ENCODE peak calls at places on chromosome X, in ten cellular contexts. H, A, U, L, S, D, J, B, E and T are unnamed samples.

GRCh38 chrX:151004085-151004484 is 20.9 kb downstream of the HMGB3 start:
- DNase-seq in H (no peak), A (peak), U (no peak), L (no peak), S (no peak), D (no peak), J (no peak), B (no peak), E (no peak), T (no peak)

GRCh38 chrX:133608406-133608805 is 193.1 kb upstream of the GPC4 start:
- DNase-seq in H (no peak), A (no peak), U (no peak), L (no peak), S (no peak), D (no peak), J (no peak), B (no peak), E (no peak), T (no peak)

GRCh38 chrX:150238656-150239382 is 124.3 kb upstream of the MAMLD1 start:
- DNase-seq in H (no peak), A (no peak), U (no peak), L (no peak), S (no peak), D (no peak), J (no peak), B (no peak), E (no peak), T (peak)

GRCh38 chrX:87583679-87584078 is 66.1 kb downstream of the KLHL4 start:
- DNase-seq in H (peak), A (peak), U (peak), L (peak), S (no peak), D (no peak), J (no peak), B (peak), E (peak), T (no peak)

GRCh38 chrX:40081679-40082068 is 16.1 kb downstream of the BCOR start:
- DNase-seq in H (no peak), A (no peak), U (no peak), L (no peak), S (no peak), D (no peak), J (no peak), B (no peak), E (no peak), T (no peak)

GRCh38 chrX:107747596-107748161 is 27.9 kb downstream of the TSC22D3 start:
- DNase-seq in H (no peak), A (no peak), U (no peak), L (no peak), S (peak), D (peak), J (no peak), B (peak), E (no peak), T (no peak)

GRCh38 chrX:67619253-67619652 is 75.4 kb downstream of the AR start:
- DNase-seq in H (no peak), A (no peak), U (no peak), L (no peak), S (peak), D (peak), J (no peak), B (no peak), E (no peak), T (no peak)

GRCh38 chrX:118062048-118062789 is 54.4 kb downstream of the KLHL13 start:
- DNase-seq in H (no peak), A (no peak), U (no peak), L (no peak), S (no peak), D (no peak), J (no peak), B (no peak), E (no peak), T (no peak)

GRCh38 chrX:44223150-44223549 is 120.3 kb downstream of the EFHC2 start:
- DNase-seq in H (no peak), A (no peak), U (peak), L (no peak), S (peak), D (peak), J (no peak), B (no peak), E (no peak), T (no peak)

GRCh38 chrX:39449352-39449751 is 648.1 kb downstream of the MID1IP1 start:
- DNase-seq in H (no peak), A (no peak), U (no peak), L (no peak), S (no peak), D (no peak), J (no peak), B (no peak), E (no peak), T (no peak)

DNA sequence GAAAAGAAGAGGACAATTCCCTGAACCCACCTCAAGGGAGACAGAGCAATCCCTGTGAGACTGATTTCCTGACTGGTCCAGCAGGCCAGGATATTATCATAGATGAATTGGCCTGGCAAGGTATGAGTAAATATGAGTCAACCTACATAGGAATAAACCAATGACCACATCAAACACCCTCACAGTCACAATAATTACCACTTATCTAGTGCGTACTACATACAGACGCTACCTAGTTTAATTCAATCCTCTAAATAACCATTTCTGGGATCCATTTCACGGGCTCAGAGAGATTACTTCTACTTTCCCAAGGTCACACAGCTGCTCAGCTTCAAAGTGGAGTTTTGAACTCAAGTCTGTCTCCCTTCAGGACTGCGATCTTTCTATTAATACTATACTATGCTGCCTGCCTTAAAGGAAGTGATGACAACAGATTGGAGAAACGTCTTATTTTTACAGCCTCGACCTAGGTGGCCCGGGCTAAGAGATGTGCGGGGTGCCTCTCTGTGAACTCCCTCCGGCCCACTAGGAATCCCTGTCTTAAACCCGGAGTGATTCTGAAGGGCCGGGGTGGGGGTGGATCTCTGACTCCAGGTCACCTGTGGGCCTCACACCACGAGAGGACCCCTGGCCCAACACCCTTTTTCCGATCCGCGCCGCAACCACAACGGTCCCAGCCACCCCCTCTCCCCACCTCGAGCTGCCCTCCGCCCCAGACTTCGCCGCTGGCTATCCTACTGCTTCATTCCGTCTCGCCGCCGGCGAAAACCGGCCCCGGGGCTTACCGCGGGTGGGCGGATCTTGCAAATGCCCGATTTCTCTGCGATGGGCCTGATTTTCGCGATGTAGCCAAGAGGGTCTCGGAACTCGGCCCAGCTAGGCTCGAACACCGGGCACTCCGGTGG is 800 bp downstream of the KDM5C start:
- DNase-seq in H (no peak), A (peak), U (no peak), L (peak), S (peak), D (peak), J (no peak), B (no peak), E (peak), T (no peak)
- H3K27ac ChIP-seq in H (peak), A (peak), U (peak), L (peak), S (peak), D (peak), J (peak), B (peak), E (peak), T (peak)

GRCh38 chrX:10112510-10112909 is 44.3 kb upstream of the CLCN4 start:
- DNase-seq in H (no peak), A (peak), U (no peak), L (no peak), S (no peak), D (no peak), J (no peak), B (no peak), E (peak), T (no peak)
- H3K27ac ChIP-seq in H (no peak), A (peak), U (no peak), L (no peak), S (no peak), D (no peak), J (no peak), B (no peak), E (peak), T (no peak)

GRCh38 chrX:1261285-1261684 is 7.3 kb upstream of the CSF2RA start:
- DNase-seq in H (no peak), A (no peak), U (no peak), L (no peak), S (no peak), D (no peak), J (no peak), B (no peak), E (no peak), T (no peak)

GRCh38 chrX:1264556-1264955 is 4.1 kb upstream of the CSF2RA start:
- DNase-seq in H (no peak), A (no peak), U (no peak), L (no peak), S (no peak), D (no peak), J (no peak), B (no peak), E (no peak), T (no peak)

GRCh38 chrX:1262369-1262768 is 6.2 kb upstream of the CSF2RA start:
- DNase-seq in H (no peak), A (no peak), U (no peak), L (no peak), S (no peak), D (no peak), J (no peak), B (no peak), E (no peak), T (no peak)

DNA sequence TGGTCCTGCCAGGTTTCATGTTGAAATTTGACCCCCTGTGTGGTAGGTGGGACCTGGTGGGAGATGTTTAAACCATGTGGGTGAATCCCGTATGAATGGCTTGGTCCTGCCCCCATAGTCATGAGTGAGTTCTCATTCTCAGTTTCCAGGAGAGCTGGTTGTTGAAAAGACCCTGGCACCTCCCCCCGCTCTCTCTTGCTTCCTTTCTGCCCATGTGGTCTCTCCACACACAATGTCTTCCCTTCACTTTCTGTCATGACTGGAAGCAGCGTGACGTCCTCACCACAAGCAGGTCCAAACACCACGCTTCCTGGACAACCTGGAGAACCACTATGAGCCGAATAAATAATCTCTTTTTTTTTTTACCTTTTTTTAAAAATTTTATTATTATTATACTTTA is 3.6 kb upstream of the CSF2RA start:
- DNase-seq in H (no peak), A (no peak), U (no peak), L (no peak), S (no peak), D (no peak), J (no peak), B (no peak), E (no peak), T (no peak)
- H3K27ac ChIP-seq in H (no peak), A (no peak), U (no peak), L (no peak), S (no peak), D (no peak), J (no peak), B (no peak), E (no peak), T (no peak)

DNA sequence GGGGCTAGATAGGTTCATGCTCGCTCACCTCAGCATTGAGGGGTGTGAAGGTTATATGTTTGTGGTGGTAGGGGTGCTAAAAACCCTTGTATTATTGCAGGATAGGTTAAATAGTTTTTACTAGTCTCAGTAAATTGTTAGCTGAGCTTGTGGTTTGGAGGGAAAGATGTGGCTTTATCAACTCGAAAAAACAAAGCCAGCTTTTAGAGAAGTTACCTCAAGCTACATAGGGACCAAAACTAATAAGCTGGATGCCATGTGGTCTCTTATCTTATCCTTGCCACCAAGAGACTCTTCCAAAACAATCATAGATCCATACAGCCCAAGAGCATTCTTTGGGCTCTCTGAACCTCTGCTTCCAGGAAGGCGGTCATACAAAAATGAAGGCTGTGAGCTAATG is 29.2 kb downstream of the MSN start:
- DNase-seq in H (no peak), A (peak), U (no peak), L (no peak), S (no peak), D (no peak), J (no peak), B (no peak), E (no peak), T (no peak)
- H3K27ac ChIP-seq in H (no peak), A (peak), U (peak), L (peak), S (no peak), D (no peak), J (peak), B (no peak), E (peak), T (peak)

DNA sequence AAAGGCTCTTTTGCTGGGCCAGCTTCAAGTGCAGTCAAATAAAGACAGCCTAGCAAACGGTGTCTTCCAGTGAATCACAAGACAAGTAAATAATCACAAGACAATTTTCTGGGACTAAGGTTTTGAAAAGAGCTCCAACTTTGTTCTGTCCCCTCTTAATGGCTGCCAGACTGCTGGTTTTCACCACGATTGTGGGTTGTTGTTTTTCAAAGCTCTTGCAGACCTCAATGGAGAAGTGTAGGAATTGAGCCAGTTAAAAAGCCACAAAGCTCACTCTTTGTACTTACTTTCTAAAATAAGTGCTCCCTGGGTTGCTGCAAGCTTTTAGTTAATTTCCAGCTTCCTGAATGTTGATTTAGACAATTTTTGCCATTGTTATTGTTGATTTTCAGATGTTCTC is 405.8 kb upstream of the HTR2C start:
- DNase-seq in H (no peak), A (no peak), U (no peak), L (no peak), S (no peak), D (no peak), J (no peak), B (no peak), E (no peak), T (no peak)
- H3K27ac ChIP-seq in H (no peak), A (no peak), U (no peak), L (no peak), S (no peak), D (no peak), J (no peak), B (no peak), E (no peak), T (no peak)

DNA sequence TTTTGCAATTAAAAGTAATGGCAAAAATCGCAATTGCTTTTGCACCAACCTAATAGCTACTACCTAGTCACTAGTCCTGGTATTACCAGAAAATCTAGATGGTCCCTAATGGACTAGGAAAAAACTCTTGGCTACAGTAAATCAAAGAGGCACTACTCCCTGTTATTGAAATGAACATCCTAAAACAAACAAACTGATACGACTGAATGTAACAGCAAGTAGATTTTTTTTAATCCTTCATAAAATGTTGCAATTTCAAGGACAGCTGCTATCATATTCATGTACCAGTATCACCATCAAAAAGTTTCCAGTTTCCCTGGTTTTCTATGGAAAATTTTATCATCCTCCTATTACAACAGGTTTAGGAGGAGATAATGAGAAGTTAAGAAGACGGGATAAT is 95.0 kb upstream of the SMIM10 start:
- DNase-seq in H (no peak), A (no peak), U (no peak), L (no peak), S (no peak), D (no peak), J (no peak), B (no peak), E (no peak), T (no peak)
- H3K27ac ChIP-seq in H (no peak), A (no peak), U (no peak), L (no peak), S (no peak), D (no peak), J (no peak), B (no peak), E (no peak), T (no peak)

GRCh38 chrX:7055386-7056137 is 92.0 kb upstream of the STS start:
- DNase-seq in H (no peak), A (peak), U (peak), L (no peak), S (no peak), D (no peak), J (no peak), B (no peak), E (peak), T (no peak)
- H3K27ac ChIP-seq in H (no peak), A (no peak), U (peak), L (peak), S (no peak), D (no peak), J (no peak), B (no peak), E (peak), T (no peak)